ENCODE peak calls at places on chromosomes 2 and 18, in ten cellular contexts. L is GM13976; J is keratinocyte; I is stimulated activated CD4-positive, alpha-beta T cell treated with anti-CD3 and anti-CD28 coated beads, Interleukin-15, amount 100 ng/mL, for 1 hour; R is AG08395; V is amygdala; M is RWPE1; Y is RCC 7860; H is kidney epithelial cell; E is hypothalamus. P is an unnamed sample.

GRCh38 chr18:68925268-68925667 is 127.4 kb downstream of the CCDC102B start:
- DNase-seq in R (peak; percentile 12), V (no peak), Y (no peak), E (no peak), J (no peak), L (no peak), M (no peak), I (no peak), H (no peak), P (no peak)

GRCh38 chr2:71216501-71216900 is 10.4 kb downstream of the PAIP2B start:
- DNase-seq in Y (no peak), V (no peak), J (peak; percentile 21), R (no peak), M (no peak), L (no peak), H (no peak), E (no peak), I (no peak), P (peak; percentile 64)

GRCh38 chr2:180979086-180979934 is 1.1 kb upstream of the UBE2E3 start:
- DNase-seq in R (peak; percentile 50), M (no peak), J (no peak), E (no peak), Y (peak; percentile 76), L (no peak), I (no peak), V (no peak), H (peak; percentile 67), P (no peak)

GRCh38 chr2:16745466-16745865 is 79.8 kb upstream of the CYRIA start:
- DNase-seq in I (no peak), V (no peak), L (no peak), H (peak; percentile 57), R (no peak), E (no peak), Y (peak; percentile 77), M (no peak), J (no peak), P (peak; percentile 41)

GRCh38 chr2:217756375-217757107 is 246.3 kb downstream of the TNS1 start:
- DNase-seq in V (peak; percentile 80), R (peak; percentile 79), L (peak; percentile 86), H (no peak), Y (no peak), J (no peak), E (peak; percentile 81), I (peak; percentile 66), M (peak; percentile 23), P (no peak)

GRCh38 chr2:223457301-223457700 is 144.9 kb downstream of the SCG2 start:
- DNase-seq in H (no peak), J (no peak), Y (no peak), I (no peak), L (no peak), E (no peak), M (no peak), R (no peak), V (no peak), P (no peak)

GRCh38 chr2:96156011-96156820 is 11.0 kb upstream of the DUSP2 start:
- DNase-seq in M (no peak), R (no peak), H (no peak), E (no peak), Y (no peak), J (no peak), L (peak; percentile 44), I (no peak), V (no peak), P (no peak)

GRCh38 chr2:173982918-173983317 is 17.7 kb upstream of the SP3 start:
- DNase-seq in R (no peak), Y (no peak), J (no peak), L (no peak), V (peak; percentile 14), E (peak; percentile 9), H (no peak), M (peak; percentile 70), I (no peak), P (no peak)

GRCh38 chr18:45106331-45106774 is 425.7 kb downstream of the SETBP1 start:
- DNase-seq in Y (no peak), M (no peak), R (peak; percentile 69), L (peak; percentile 18), V (no peak), E (no peak), H (no peak), I (no peak), J (no peak), P (no peak)

GRCh38 chr2:328761-329160 is 40.9 kb upstream of the ALKAL2 start:
- DNase-seq in R (no peak), L (no peak), E (no peak), M (no peak), V (no peak), J (no peak), H (no peak), I (no peak), Y (no peak), P (peak; percentile 5)

GRCh38 chr2:240917684-240918257 is 11.6 kb downstream of the CROCC2 start:
- DNase-seq in M (no peak), I (no peak), Y (no peak), E (no peak), H (no peak), L (no peak), R (no peak), V (no peak), J (no peak), P (no peak)

GRCh38 chr18:13889661-13890060 is 25.7 kb downstream of the MC2R start:
- DNase-seq in E (no peak), L (no peak), V (no peak), I (no peak), J (no peak), Y (peak; percentile 15), H (peak; percentile 1), M (peak; percentile 18), R (no peak), P (no peak)